ENCODE peak calls at places on chromosomes 12 and 14, in ten cellular contexts. One of them, this sample, is unnamed.

GRCh38 chr14:22472935-22473854 is 115.8 kb downstream of the DAD1 start:
- DNase-seq in transverse colon: peak; percentile 56
- DNase-seq in esophagus squamous epithelium: no peak
- DNase-seq in CD8-positive, alpha-beta T cell: no peak
- DNase-seq in substantia nigra: peak; percentile 17
- DNase-seq in RWPE1: peak; percentile 54
- DNase-seq in psoas muscle: no peak
- DNase-seq in IMR-90: peak; percentile 25
- DNase-seq in pancreas: no peak
- DNase-seq in sigmoid colon: no peak
- DNase-seq in this sample: peak; percentile 21

GRCh38 chr12:101642115-101643067 is 47.6 kb downstream of the MYBPC1 start:
- DNase-seq in substantia nigra: no peak
- DNase-seq in pancreas: peak; percentile 83
- DNase-seq in RWPE1: no peak
- DNase-seq in esophagus squamous epithelium: no peak
- DNase-seq in CD8-positive, alpha-beta T cell: no peak
- DNase-seq in IMR-90: no peak
- DNase-seq in transverse colon: peak; percentile 18
- DNase-seq in psoas muscle: no peak
- DNase-seq in sigmoid colon: no peak
- DNase-seq in this sample: peak; percentile 41

GRCh38 chr14:72744416-72745120 is 149.3 kb downstream of the DPF3 start:
- DNase-seq in RWPE1: no peak
- DNase-seq in esophagus squamous epithelium: no peak
- DNase-seq in CD8-positive, alpha-beta T cell: no peak
- DNase-seq in psoas muscle: no peak
- DNase-seq in pancreas: no peak
- DNase-seq in substantia nigra: no peak
- DNase-seq in transverse colon: no peak
- DNase-seq in sigmoid colon: no peak
- DNase-seq in IMR-90: no peak
- DNase-seq in this sample: no peak

GRCh38 chr12:58819345-58819744 is 101.0 kb downstream of the LRIG3 start:
- DNase-seq in IMR-90: no peak
- DNase-seq in RWPE1: no peak
- DNase-seq in esophagus squamous epithelium: no peak
- DNase-seq in psoas muscle: no peak
- DNase-seq in CD8-positive, alpha-beta T cell: no peak
- DNase-seq in substantia nigra: no peak
- DNase-seq in pancreas: peak; percentile 25
- DNase-seq in transverse colon: no peak
- DNase-seq in sigmoid colon: no peak
- DNase-seq in this sample: no peak

GRCh38 chr14:61051046-61051445 is 70.0 kb downstream of the SLC38A6 start:
- DNase-seq in psoas muscle: peak; percentile 30
- DNase-seq in substantia nigra: no peak
- DNase-seq in IMR-90: peak; percentile 10
- DNase-seq in esophagus squamous epithelium: no peak
- DNase-seq in pancreas: no peak
- DNase-seq in CD8-positive, alpha-beta T cell: no peak
- DNase-seq in RWPE1: no peak
- DNase-seq in transverse colon: no peak
- DNase-seq in sigmoid colon: no peak
- DNase-seq in this sample: no peak

GRCh38 chr14:39175445-39176262 is 600 bp downstream of the PNN start:
- DNase-seq in pancreas: peak; percentile 79
- DNase-seq in RWPE1: peak; percentile 29
- DNase-seq in transverse colon: no peak
- DNase-seq in esophagus squamous epithelium: no peak
- DNase-seq in CD8-positive, alpha-beta T cell: peak; percentile 3
- DNase-seq in psoas muscle: no peak
- DNase-seq in sigmoid colon: no peak
- DNase-seq in IMR-90: peak; percentile 21
- DNase-seq in substantia nigra: peak; percentile 70
- DNase-seq in this sample: no peak

GRCh38 chr12:121537814-121538698 is 42.8 kb downstream of the KDM2B start:
- DNase-seq in CD8-positive, alpha-beta T cell: no peak
- DNase-seq in substantia nigra: no peak
- DNase-seq in sigmoid colon: peak; percentile 64
- DNase-seq in RWPE1: no peak
- DNase-seq in psoas muscle: peak; percentile 31
- DNase-seq in IMR-90: no peak
- DNase-seq in esophagus squamous epithelium: no peak
- DNase-seq in transverse colon: peak; percentile 20
- DNase-seq in pancreas: no peak
- DNase-seq in this sample: no peak

GRCh38 chr14:105489607-105490317 is 1.3 kb upstream of the TEDC1 start:
- DNase-seq in CD8-positive, alpha-beta T cell: peak; percentile 82
- DNase-seq in transverse colon: peak; percentile 93
- DNase-seq in psoas muscle: peak; percentile 82
- DNase-seq in pancreas: peak; percentile 93
- DNase-seq in sigmoid colon: peak; percentile 94
- DNase-seq in RWPE1: peak; percentile 75
- DNase-seq in IMR-90: peak; percentile 76
- DNase-seq in esophagus squamous epithelium: peak; percentile 38
- DNase-seq in substantia nigra: peak; percentile 63
- DNase-seq in this sample: peak; percentile 95

GRCh38 chr12:107353312-107353711 is 260.0 kb upstream of the CRY1 start:
- DNase-seq in esophagus squamous epithelium: no peak
- DNase-seq in substantia nigra: no peak
- DNase-seq in RWPE1: no peak
- DNase-seq in transverse colon: no peak
- DNase-seq in IMR-90: no peak
- DNase-seq in CD8-positive, alpha-beta T cell: no peak
- DNase-seq in pancreas: no peak
- DNase-seq in psoas muscle: no peak
- DNase-seq in sigmoid colon: no peak
- DNase-seq in this sample: no peak
- H3K27ac ChIP-seq in esophagus squamous epithelium: no peak overlapping the region
- H3K27ac ChIP-seq in substantia nigra: no peak overlapping the region
- H3K27ac ChIP-seq in RWPE1: no peak overlapping the region
- H3K27ac ChIP-seq in transverse colon: no peak overlapping the region
- H3K27ac ChIP-seq in IMR-90: no peak overlapping the region
- H3K27ac ChIP-seq in CD8-positive, alpha-beta T cell: no peak overlapping the region
- H3K27ac ChIP-seq in pancreas: no peak overlapping the region
- H3K27ac ChIP-seq in psoas muscle: no peak overlapping the region
- H3K27ac ChIP-seq in sigmoid colon: no peak overlapping the region
- H3K27ac ChIP-seq in this sample: peak overlapping the region; percentile 96

GRCh38 chr12:79567164-79567563 is 123.6 kb downstream of the PAWR start:
- DNase-seq in pancreas: no peak
- DNase-seq in substantia nigra: no peak
- DNase-seq in IMR-90: no peak
- DNase-seq in transverse colon: no peak
- DNase-seq in sigmoid colon: no peak
- DNase-seq in CD8-positive, alpha-beta T cell: no peak
- DNase-seq in RWPE1: no peak
- DNase-seq in psoas muscle: no peak
- DNase-seq in esophagus squamous epithelium: no peak
- DNase-seq in this sample: no peak
- H3K27ac ChIP-seq in pancreas: peak overlapping the region; percentile 48
- H3K27ac ChIP-seq in substantia nigra: no peak overlapping the region
- H3K27ac ChIP-seq in IMR-90: no peak overlapping the region
- H3K27ac ChIP-seq in transverse colon: peak overlapping the region; percentile 61
- H3K27ac ChIP-seq in sigmoid colon: no peak overlapping the region
- H3K27ac ChIP-seq in CD8-positive, alpha-beta T cell: no peak overlapping the region
- H3K27ac ChIP-seq in RWPE1: no peak overlapping the region
- H3K27ac ChIP-seq in psoas muscle: no peak overlapping the region
- H3K27ac ChIP-seq in esophagus squamous epithelium: peak overlapping the region; percentile 10
- H3K27ac ChIP-seq in this sample: no peak overlapping the region

GRCh38 chr14:74977901-74978385 is 22.5 kb upstream of the PGF start:
- DNase-seq in RWPE1: no peak
- DNase-seq in CD8-positive, alpha-beta T cell: no peak
- DNase-seq in psoas muscle: no peak
- DNase-seq in esophagus squamous epithelium: no peak
- DNase-seq in sigmoid colon: no peak
- DNase-seq in IMR-90: no peak
- DNase-seq in substantia nigra: no peak
- DNase-seq in pancreas: no peak
- DNase-seq in transverse colon: no peak
- DNase-seq in this sample: no peak
- H3K27ac ChIP-seq in RWPE1: peak overlapping the region; percentile 68
- H3K27ac ChIP-seq in CD8-positive, alpha-beta T cell: no peak overlapping the region
- H3K27ac ChIP-seq in psoas muscle: no peak overlapping the region
- H3K27ac ChIP-seq in esophagus squamous epithelium: no peak overlapping the region
- H3K27ac ChIP-seq in sigmoid colon: no peak overlapping the region
- H3K27ac ChIP-seq in IMR-90: no peak overlapping the region
- H3K27ac ChIP-seq in substantia nigra: no peak overlapping the region
- H3K27ac ChIP-seq in pancreas: no peak overlapping the region
- H3K27ac ChIP-seq in transverse colon: no peak overlapping the region
- H3K27ac ChIP-seq in this sample: no peak overlapping the region

GRCh38 chr12:79929065-79929464 is 5.8 kb downstream of the PPP1R12A start:
- DNase-seq in IMR-90: no peak
- DNase-seq in psoas muscle: no peak
- DNase-seq in sigmoid colon: no peak
- DNase-seq in CD8-positive, alpha-beta T cell: no peak
- DNase-seq in transverse colon: no peak
- DNase-seq in esophagus squamous epithelium: no peak
- DNase-seq in RWPE1: no peak
- DNase-seq in pancreas: no peak
- DNase-seq in substantia nigra: no peak
- DNase-seq in this sample: no peak
- H3K27ac ChIP-seq in IMR-90: no peak overlapping the region
- H3K27ac ChIP-seq in psoas muscle: no peak overlapping the region
- H3K27ac ChIP-seq in sigmoid colon: peak overlapping the region; percentile 61
- H3K27ac ChIP-seq in CD8-positive, alpha-beta T cell: no peak overlapping the region
- H3K27ac ChIP-seq in transverse colon: no peak overlapping the region
- H3K27ac ChIP-seq in esophagus squamous epithelium: no peak overlapping the region
- H3K27ac ChIP-seq in RWPE1: no peak overlapping the region
- H3K27ac ChIP-seq in pancreas: no peak overlapping the region
- H3K27ac ChIP-seq in substantia nigra: no peak overlapping the region
- H3K27ac ChIP-seq in this sample: no peak overlapping the region

DNA sequence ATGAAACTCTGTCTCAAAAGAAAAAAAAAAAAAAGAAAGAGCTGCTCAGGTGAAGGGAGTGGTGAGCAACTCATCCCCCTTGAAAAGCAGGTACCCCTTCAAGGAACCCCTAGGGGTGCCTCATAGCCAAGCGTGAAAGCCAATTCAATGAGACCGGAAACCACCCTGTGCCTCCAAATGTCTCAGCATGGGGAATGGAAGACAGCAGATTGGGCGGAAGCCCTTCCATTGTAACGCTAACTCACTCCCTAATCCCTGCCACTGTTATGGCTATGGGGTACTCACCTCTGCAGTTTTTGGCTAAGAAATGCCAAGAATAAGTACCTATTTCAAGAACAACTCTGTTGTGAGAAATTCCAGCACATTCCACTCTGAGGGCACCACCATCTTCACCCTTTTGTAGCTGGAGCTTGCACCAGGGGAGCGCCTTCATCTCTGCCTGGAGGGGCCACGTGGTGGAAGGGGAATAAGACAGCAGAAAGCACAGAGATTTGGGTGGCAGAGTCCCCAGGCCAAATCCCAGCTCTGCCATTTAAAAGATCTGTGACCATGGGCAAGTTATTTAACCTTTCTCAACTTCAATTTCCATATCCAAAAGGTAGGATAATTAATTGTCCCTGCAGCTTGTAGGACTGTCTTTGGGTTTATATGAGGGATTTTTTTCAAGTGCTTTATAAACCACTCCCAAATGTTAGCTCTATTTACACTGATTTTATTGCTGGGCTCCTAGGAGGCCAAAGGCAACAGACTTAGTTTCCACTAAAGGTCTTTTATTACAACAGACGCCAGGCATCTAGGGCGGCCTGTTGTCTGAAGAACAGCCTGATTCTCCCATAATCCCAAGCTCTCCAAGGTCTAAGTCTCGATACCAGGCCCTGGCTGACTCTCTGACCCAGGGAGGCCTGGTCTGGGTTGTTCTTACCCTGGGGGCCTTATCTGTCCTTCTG is 63.9 kb downstream of the ITPK1 start:
- DNase-seq in pancreas: peak; percentile 11
- DNase-seq in RWPE1: no peak
- DNase-seq in esophagus squamous epithelium: no peak
- DNase-seq in CD8-positive, alpha-beta T cell: no peak
- DNase-seq in IMR-90: no peak
- DNase-seq in sigmoid colon: no peak
- DNase-seq in transverse colon: no peak
- DNase-seq in psoas muscle: no peak
- DNase-seq in substantia nigra: no peak
- DNase-seq in this sample: no peak
- H3K27ac ChIP-seq in pancreas: no peak overlapping the region
- H3K27ac ChIP-seq in RWPE1: peak overlapping the region; percentile 68
- H3K27ac ChIP-seq in esophagus squamous epithelium: peak overlapping the region; percentile 14
- H3K27ac ChIP-seq in CD8-positive, alpha-beta T cell: no peak overlapping the region
- H3K27ac ChIP-seq in IMR-90: no peak overlapping the region
- H3K27ac ChIP-seq in sigmoid colon: peak overlapping the region; percentile 94
- H3K27ac ChIP-seq in transverse colon: peak overlapping the region; percentile 90
- H3K27ac ChIP-seq in psoas muscle: no peak overlapping the region
- H3K27ac ChIP-seq in substantia nigra: no peak overlapping the region
- H3K27ac ChIP-seq in this sample: peak overlapping the region; percentile 30

DNA sequence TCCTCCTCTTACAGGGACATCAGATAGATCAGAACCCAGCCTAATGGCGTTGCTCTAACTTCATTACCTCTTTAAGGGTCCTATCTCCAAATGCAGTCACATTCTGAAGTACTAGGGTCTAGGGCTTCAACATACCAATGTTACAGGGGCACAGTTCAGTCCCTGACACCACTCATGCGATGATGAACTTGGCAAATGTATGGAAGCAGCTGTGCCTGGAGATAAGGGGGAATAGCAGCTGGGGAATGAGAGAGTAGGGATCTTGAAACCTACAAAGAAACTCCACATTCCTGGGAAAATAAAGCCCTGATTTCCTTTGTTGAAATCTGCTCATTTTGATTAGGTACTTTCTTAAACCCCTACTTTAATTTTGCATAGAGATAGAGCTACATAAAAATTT is 20.5 kb upstream of the TMCC3 start:
- DNase-seq in transverse colon: no peak
- DNase-seq in substantia nigra: no peak
- DNase-seq in esophagus squamous epithelium: no peak
- DNase-seq in CD8-positive, alpha-beta T cell: no peak
- DNase-seq in sigmoid colon: no peak
- DNase-seq in psoas muscle: no peak
- DNase-seq in RWPE1: no peak
- DNase-seq in IMR-90: no peak
- DNase-seq in pancreas: no peak
- DNase-seq in this sample: no peak
- H3K27ac ChIP-seq in transverse colon: no peak overlapping the region
- H3K27ac ChIP-seq in substantia nigra: no peak overlapping the region
- H3K27ac ChIP-seq in esophagus squamous epithelium: no peak overlapping the region
- H3K27ac ChIP-seq in CD8-positive, alpha-beta T cell: no peak overlapping the region
- H3K27ac ChIP-seq in sigmoid colon: no peak overlapping the region
- H3K27ac ChIP-seq in psoas muscle: no peak overlapping the region
- H3K27ac ChIP-seq in RWPE1: no peak overlapping the region
- H3K27ac ChIP-seq in IMR-90: no peak overlapping the region
- H3K27ac ChIP-seq in pancreas: no peak overlapping the region
- H3K27ac ChIP-seq in this sample: no peak overlapping the region